ENCODE peak calls at places on chromosome 13, in seven cellular contexts. B, I, Q, L, E, X and V are unnamed samples.

GRCh38 chr13:50222569-50223332 is 207.5 kb downstream of the KCNRG start:
- DNase-seq in B (peak; percentile 47), I (no peak), Q (peak; percentile 37), L (no peak), E (peak; percentile 90), X (no peak), V (no peak)

GRCh38 chr13:25453966-25454365 is 82.2 kb downstream of the ATP8A2 start:
- DNase-seq in B (no peak), I (no peak), Q (no peak), L (no peak), E (no peak), X (no peak), V (no peak)

GRCh38 chr13:106846571-106846970 is 278.6 kb upstream of the ARGLU1 start:
- DNase-seq in B (no peak), I (no peak), Q (no peak), L (no peak), E (no peak), X (no peak), V (no peak)

GRCh38 chr13:113602291-113602970 is 17.9 kb downstream of the TFDP1 start:
- DNase-seq in B (no peak), I (no peak), Q (no peak), L (no peak), E (no peak), X (no peak), V (no peak)

GRCh38 chr13:108919036-108919907 is 289.9 kb downstream of the MYO16 start:
- DNase-seq in B (no peak), I (no peak), Q (no peak), L (no peak), E (peak; percentile 66), X (no peak), V (peak; percentile 25)

GRCh38 chr13:30676672-30677071 is 58.7 kb upstream of the ALOX5AP start:
- DNase-seq in B (no peak), I (no peak), Q (peak; percentile 23), L (no peak), E (peak; percentile 68), X (no peak), V (peak; percentile 44)

GRCh38 chr13:96652506-96652905 is 341.8 kb downstream of the OXGR1 start:
- DNase-seq in B (no peak), I (no peak), Q (no peak), L (no peak), E (peak; percentile 65), X (no peak), V (no peak)

GRCh38 chr13:53127378-53127777 is 98.8 kb downstream of the OLFM4 start:
- DNase-seq in B (no peak), I (no peak), Q (no peak), L (no peak), E (no peak), X (no peak), V (no peak)

GRCh38 chr13:97720881-97721280 is 232.6 kb upstream of the IPO5 start:
- DNase-seq in B (no peak), I (no peak), Q (no peak), L (no peak), E (no peak), X (no peak), V (no peak)

GRCh38 chr13:93233997-93234416 is 7.4 kb downstream of the GPC6 start:
- DNase-seq in B (no peak), I (no peak), Q (no peak), L (no peak), E (peak; percentile 13), X (no peak), V (no peak)

GRCh38 chr13:113220877-113221276 is 11.5 kb downstream of the CUL4A start:
- DNase-seq in B (no peak), I (no peak), Q (peak; percentile 14), L (no peak), E (peak; percentile 48), X (no peak), V (peak; percentile 11)

GRCh38 chr13:84400711-84401110 is 518.4 kb upstream of the SLITRK1 start:
- DNase-seq in B (no peak), I (no peak), Q (no peak), L (no peak), E (peak; percentile 76), X (peak; percentile 28), V (peak; percentile 97)

GRCh38 chr13:99805361-99805760 is 166.2 kb downstream of the ZIC5 start:
- DNase-seq in B (no peak), I (no peak), Q (no peak), L (no peak), E (no peak), X (no peak), V (no peak)

GRCh38 chr13:20080377-20081164 is 80.3 kb downstream of the GJA3 start:
- DNase-seq in B (no peak), I (no peak), Q (no peak), L (no peak), E (peak; percentile 20), X (no peak), V (no peak)

GRCh38 chr13:102203718-102204117 is 198.1 kb downstream of the FGF14 start:
- DNase-seq in B (no peak), I (no peak), Q (no peak), L (no peak), E (no peak), X (no peak), V (no peak)

GRCh38 chr13:59951011-59951410 is 212.7 kb downstream of the DIAPH3 start:
- DNase-seq in B (no peak), I (no peak), Q (peak; percentile 4), L (no peak), E (peak; percentile 64), X (no peak), V (no peak)

GRCh38 chr13:103067751-103068563 is 1.7 kb upstream of the SLC10A2 start:
- DNase-seq in B (no peak), I (no peak), Q (peak; percentile 1), L (no peak), E (no peak), X (no peak), V (no peak)

GRCh38 chr13:20482275-20482761 is 43.3 kb downstream of the CRYL1 start:
- DNase-seq in B (no peak), I (no peak), Q (no peak), L (no peak), E (no peak), X (no peak), V (no peak)

GRCh38 chr13:50208826-50209335 is 193.6 kb downstream of the KCNRG start:
- DNase-seq in B (no peak), I (no peak), Q (peak; percentile 79), L (no peak), E (peak; percentile 98), X (peak; percentile 74), V (peak; percentile 77)

GRCh38 chr13:111626371-111627305 is 306.2 kb downstream of the TEX29 start:
- DNase-seq in B (no peak), I (no peak), Q (peak; percentile 41), L (no peak), E (no peak), X (no peak), V (no peak)

GRCh38 chr13:41222259-41222852 is 28.0 kb upstream of the KBTBD7 start:
- DNase-seq in B (peak; percentile 41), I (peak; percentile 4), Q (peak; percentile 22), L (no peak), E (peak; percentile 76), X (peak; percentile 18), V (peak; percentile 54)

GRCh38 chr13:27006519-27007161 is 165.0 kb downstream of the USP12 start:
- DNase-seq in B (no peak), I (peak; percentile 81), Q (no peak), L (peak; percentile 45), E (peak; percentile 60), X (no peak), V (no peak)

GRCh38 chr13:100129605-100130004 is 40.7 kb downstream of the PCCA start:
- DNase-seq in B (no peak), I (no peak), Q (no peak), L (no peak), E (no peak), X (no peak), V (no peak)

GRCh38 chr13:100363874-100364273 is 224.7 kb downstream of the GGACT start:
- DNase-seq in B (no peak), I (peak; percentile 12), Q (peak; percentile 7), L (no peak), E (peak; percentile 35), X (no peak), V (no peak)

GRCh38 chr13:100493418-100493817 is 95.2 kb downstream of the GGACT start:
- DNase-seq in B (no peak), I (no peak), Q (no peak), L (no peak), E (peak; percentile 25), X (no peak), V (no peak)

GRCh38 chr13:21749410-21749809 is 78.5 kb downstream of the FGF9 start:
- DNase-seq in B (no peak), I (no peak), Q (no peak), L (no peak), E (peak; percentile 13), X (no peak), V (no peak)